ENCODE peak calls at places on chromosomes 11 and 22, in eight cellular contexts. P is tibial nerve, U is fibroblast of mammary gland, R is fibroblast of pulmonary artery, L is HFF-Myc, D is prostate gland, Z is pancreas, B is foreskin fibroblast. T is an unnamed sample.

GRCh38 chr22:42726811-42727210 is 6.1 kb upstream of the A4GALT start:
- DNase-seq in P (no peak), Z (no peak), L (no peak), R (no peak), B (no peak), U (no peak), D (no peak), T (no peak)

GRCh38 chr22:28538922-28539321 is 140.7 kb downstream of the TTC28 start:
- DNase-seq in D (no peak), R (no peak), B (no peak), P (no peak), U (no peak), L (no peak), Z (no peak), T (no peak)

GRCh38 chr22:27299181-27300085 is 502.1 kb downstream of the MN1 start:
- DNase-seq in D (no peak), U (no peak), L (no peak), R (no peak), Z (no peak), B (peak; percentile 22), P (no peak), T (no peak)

GRCh38 chr22:32625985-32626384 is 151.4 kb downstream of the FBXO7 start:
- DNase-seq in D (no peak), P (no peak), L (no peak), U (no peak), B (peak; percentile 50), R (no peak), Z (no peak), T (no peak)

GRCh38 chr11:128182844-128183243 is 404.5 kb downstream of the ETS1 start:
- DNase-seq in L (no peak), Z (no peak), B (no peak), U (no peak), P (no peak), R (no peak), D (no peak), T (no peak)

GRCh38 chr11:116603783-116604323 is 168.9 kb downstream of the BUD13 start:
- DNase-seq in D (no peak), P (no peak), R (no peak), L (no peak), U (no peak), Z (no peak), B (no peak), T (no peak)

GRCh38 chr11:124753207-124753606 is 1.2 kb upstream of the VSIG2 start:
- DNase-seq in D (no peak), Z (no peak), B (peak; percentile 44), P (no peak), L (no peak), R (no peak), U (no peak), T (no peak)

GRCh38 chr11:44150395-44150794 is 54.9 kb downstream of the EXT2 start:
- DNase-seq in B (no peak), D (no peak), Z (no peak), R (no peak), U (no peak), P (no peak), L (no peak), T (no peak)

GRCh38 chr22:45891996-45892621 is 84.9 kb downstream of the WNT7B start:
- DNase-seq in L (no peak), D (no peak), P (no peak), R (no peak), B (no peak), Z (no peak), U (no peak), T (no peak)

GRCh38 chr22:49594078-49594477 is 233.6 kb downstream of the BRD1 start:
- DNase-seq in Z (no peak), P (no peak), L (no peak), B (no peak), R (no peak), U (no peak), D (no peak), T (no peak)

GRCh38 chr11:44004452-44004833 is 43.3 kb upstream of the ACCSL start:
- DNase-seq in D (no peak), P (no peak), U (no peak), Z (no peak), L (no peak), R (no peak), B (no peak), T (no peak)

GRCh38 chr11:21018248-21018647 is 348.9 kb downstream of the NELL1 start:
- DNase-seq in U (no peak), B (no peak), L (no peak), D (no peak), P (no peak), R (no peak), Z (no peak), T (no peak)

GRCh38 chr22:27420186-27420816 is 381.3 kb downstream of the MN1 start:
- DNase-seq in R (peak; percentile 51), B (peak; percentile 40), P (peak; percentile 29), L (no peak), U (peak; percentile 47), Z (no peak), D (no peak), T (peak; percentile 65)

GRCh38 chr11:30488304-30488998 is 97.7 kb downstream of the MPPED2 start:
- DNase-seq in L (no peak), D (peak; percentile 85), Z (peak; percentile 73), P (no peak), U (no peak), R (peak; percentile 37), B (peak; percentile 5), T (peak; percentile 41)

GRCh38 chr11:65471410-65471762 is 27.5 kb upstream of the MALAT1 start:
- DNase-seq in P (no peak), D (peak; percentile 73), L (no peak), B (peak; percentile 78), U (peak; percentile 86), Z (peak; percentile 77), R (peak; percentile 85), T (peak; percentile 78)

GRCh38 chr11:131885371-131885770 is 515.0 kb downstream of the NTM start:
- DNase-seq in R (no peak), D (no peak), Z (no peak), L (no peak), B (no peak), U (no peak), P (no peak), T (no peak)

GRCh38 chr22:23251445-23252093 is 71.3 kb downstream of the BCR start:
- DNase-seq in Z (peak; percentile 44), U (peak; percentile 78), D (no peak), L (peak; percentile 45), P (no peak), R (peak; percentile 10), B (peak; percentile 73), T (peak; percentile 50)

GRCh38 chr11:2205214-2205770 is 33.7 kb upstream of the TH start:
- DNase-seq in L (no peak), P (no peak), U (no peak), Z (no peak), R (no peak), D (no peak), B (no peak), T (no peak)

GRCh38 chr11:64409707-64410395 is 50.9 kb downstream of the RPS6KA4 start:
- DNase-seq in U (peak; percentile 31), P (no peak), R (no peak), L (no peak), Z (no peak), B (no peak), D (no peak), T (peak; percentile 49)

GRCh38 chr11:44952500-44953260 is 2.0 kb upstream of the TP53I11 start:
- DNase-seq in B (no peak), L (no peak), D (no peak), R (no peak), U (no peak), Z (no peak), P (no peak), T (no peak)

GRCh38 chr11:92050305-92050704 is 174.3 kb upstream of the FAT3 start:
- DNase-seq in R (no peak), D (no peak), U (no peak), B (no peak), Z (no peak), L (no peak), P (no peak), T (no peak)

GRCh38 chr22:21043856-21044535 is 1.8 kb upstream of the LRRC74B start:
- DNase-seq in B (no peak), D (no peak), Z (no peak), R (no peak), P (no peak), L (no peak), U (no peak), T (no peak)

GRCh38 chr11:75767228-75767572 is 1.4 kb upstream of the DGAT2 start:
- DNase-seq in D (no peak), Z (no peak), P (no peak), R (no peak), U (no peak), L (no peak), B (no peak), T (no peak)

DNA sequence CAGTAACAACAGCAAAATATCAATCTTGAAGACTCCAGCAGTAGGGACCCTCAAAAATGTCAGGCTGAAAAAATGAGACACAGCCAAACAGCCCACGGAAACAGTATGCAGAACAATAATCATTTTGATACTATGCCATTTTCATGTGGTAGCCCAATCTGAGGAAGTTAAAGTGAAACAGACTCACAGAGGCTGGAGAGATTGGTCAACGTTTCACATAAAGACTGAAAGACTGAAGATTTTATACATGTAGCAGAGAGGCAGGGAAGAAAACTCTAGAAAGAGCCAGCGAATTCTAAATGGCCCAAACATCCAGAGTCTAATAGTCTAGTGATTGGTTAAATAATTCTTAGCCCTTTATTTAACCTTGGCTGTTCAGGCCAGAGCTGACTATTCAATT is 49.4 kb downstream of the MAML2 start:
- DNase-seq in R (peak; percentile 52), U (peak; percentile 39), P (no peak), L (no peak), D (no peak), Z (no peak), B (no peak), T (peak; percentile 55)
- TF ChIP-seq CTCF in R (no peak), U (no peak), P (no peak), L (no peak), D (no peak), Z (no peak), B (no peak), T (no peak)

DNA sequence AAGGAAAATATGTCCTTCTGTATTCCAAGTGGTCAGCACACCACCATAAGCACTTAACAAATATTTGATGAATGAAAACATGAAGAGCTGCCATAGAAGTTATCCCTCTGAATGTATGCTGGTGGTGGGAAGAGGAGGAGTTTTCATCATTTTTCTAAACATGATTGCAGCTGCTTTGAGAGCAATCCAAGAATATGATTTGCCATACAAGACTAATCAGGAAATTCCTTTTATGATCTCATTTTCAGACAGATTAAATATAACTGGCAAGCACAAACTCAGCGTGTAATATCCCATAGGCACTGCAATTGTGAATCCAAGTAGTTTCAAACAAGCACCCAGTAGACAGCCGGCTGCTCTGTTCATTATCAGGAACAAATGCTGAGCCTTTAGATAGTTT is 505.7 kb upstream of the LUZP2 start:
- DNase-seq in U (peak; percentile 36), D (no peak), L (no peak), P (no peak), R (peak; percentile 66), B (peak; percentile 17), Z (no peak), T (peak; percentile 56)
- H3K4me3 ChIP-seq in U (no peak overlapping the region), D (no peak overlapping the region), L (no peak overlapping the region), P (no peak overlapping the region), R (no peak overlapping the region), B (no peak overlapping the region), Z (no peak overlapping the region), T (no peak overlapping the region)

GRCh38 chr11:120547871-120548681 is 36.5 kb downstream of the GRIK4 start:
- DNase-seq in B (peak; percentile 99), U (peak; percentile 94), Z (peak; percentile 97), R (peak; percentile 94), L (peak; percentile 84), D (peak; percentile 62), P (no peak), T (peak; percentile 94)
- TF ChIP-seq CTCF in B (no peak), U (peak; percentile 15), Z (no peak), R (peak; percentile 9), L (no peak), D (no peak), P (no peak), T (no peak)

GRCh38 chr11:86440305-86440716 is 65.6 kb downstream of the CCDC81 start:
- DNase-seq in L (no peak), U (peak; percentile 92), D (no peak), Z (no peak), R (peak; percentile 83), P (peak; percentile 59), B (peak; percentile 57), T (peak; percentile 91)
- H3K4me3 ChIP-seq in L (no peak overlapping the region), U (no peak overlapping the region), D (no peak overlapping the region), Z (no peak overlapping the region), R (no peak overlapping the region), P (no peak overlapping the region), B (no peak overlapping the region), T (no peak overlapping the region)